ENCODE peak calls at places on chromosomes 5 and 9, in ten cellular contexts. U, E, X, O, S, T, N, C, F and D are unnamed samples.

GRCh38 chr9:20853866-20854265 is 169.8 kb downstream of the FOCAD start:
- DNase-seq in E (no peak), U (no peak), T (no peak), N (no peak), O (no peak), F (no peak), S (no peak), C (no peak), X (no peak), D (no peak)

GRCh38 chr5:93581738-93582414 is 857 bp upstream of the NR2F1-AS1 start:
- DNase-seq in N (no peak), U (peak), O (no peak), T (peak), F (no peak), E (no peak), X (no peak), S (no peak), C (no peak), D (peak)

GRCh38 chr9:134211811-134212460 is 47.6 kb upstream of the RNU6ATAC start:
- DNase-seq in S (no peak), E (no peak), X (no peak), C (peak), U (no peak), N (peak), F (no peak), O (no peak), T (no peak), D (no peak)

GRCh38 chr5:66477591-66477990 is 118.6 kb upstream of the MAST4 start:
- DNase-seq in U (no peak), S (no peak), N (no peak), O (no peak), T (no peak), E (no peak), C (no peak), X (no peak), F (no peak), D (no peak)

GRCh38 chr5:100900796-100901731 is 2.0 kb downstream of the ST8SIA4 start:
- DNase-seq in O (peak), S (peak), F (peak), X (peak), E (peak), C (peak), T (peak), N (peak), U (peak), D (peak)

GRCh38 chr5:112475747-112476435 is 56.8 kb upstream of the EPB41L4A start:
- DNase-seq in F (no peak), O (no peak), N (no peak), S (no peak), T (no peak), C (no peak), E (no peak), U (no peak), X (peak), D (no peak)

GRCh38 chr5:51960617-51961115 is 577.4 kb downstream of the ISL1 start:
- DNase-seq in O (no peak), X (peak), S (no peak), C (no peak), N (no peak), T (peak), F (peak), E (no peak), U (peak), D (peak)

GRCh38 chr5:170429014-170429413 is 39.8 kb upstream of the KCNMB1 start:
- DNase-seq in N (no peak), U (peak), T (no peak), F (no peak), S (no peak), C (no peak), X (peak), O (no peak), E (no peak), D (peak)

GRCh38 chr9:20683351-20684034 is 566 bp upstream of the FOCAD start:
- DNase-seq in O (peak), T (peak), U (peak), C (peak), S (peak), N (peak), X (peak), E (peak), F (peak), D (peak)

GRCh38 chr5:109830955-109831502 is 141.3 kb downstream of the MAN2A1 start:
- DNase-seq in T (peak), O (no peak), S (no peak), F (no peak), C (no peak), U (no peak), X (peak), N (no peak), E (no peak), D (no peak)

GRCh38 chr5:134967607-134968006 is at the start of gene CATSPER3:
- DNase-seq in X (no peak), S (no peak), O (no peak), E (no peak), U (no peak), N (no peak), T (no peak), C (no peak), F (no peak), D (no peak)

GRCh38 chr5:175694371-175695160 is 36.7 kb downstream of the HRH2 start:
- DNase-seq in N (no peak), C (no peak), X (no peak), F (peak), U (no peak), O (no peak), S (no peak), T (no peak), E (no peak), D (no peak)
- TF ChIP-seq CTCF in N (no peak), C (no peak), X (no peak), F (no peak), U (no peak), O (no peak), S (no peak), T (no peak), E (no peak), D (no peak)

DNA sequence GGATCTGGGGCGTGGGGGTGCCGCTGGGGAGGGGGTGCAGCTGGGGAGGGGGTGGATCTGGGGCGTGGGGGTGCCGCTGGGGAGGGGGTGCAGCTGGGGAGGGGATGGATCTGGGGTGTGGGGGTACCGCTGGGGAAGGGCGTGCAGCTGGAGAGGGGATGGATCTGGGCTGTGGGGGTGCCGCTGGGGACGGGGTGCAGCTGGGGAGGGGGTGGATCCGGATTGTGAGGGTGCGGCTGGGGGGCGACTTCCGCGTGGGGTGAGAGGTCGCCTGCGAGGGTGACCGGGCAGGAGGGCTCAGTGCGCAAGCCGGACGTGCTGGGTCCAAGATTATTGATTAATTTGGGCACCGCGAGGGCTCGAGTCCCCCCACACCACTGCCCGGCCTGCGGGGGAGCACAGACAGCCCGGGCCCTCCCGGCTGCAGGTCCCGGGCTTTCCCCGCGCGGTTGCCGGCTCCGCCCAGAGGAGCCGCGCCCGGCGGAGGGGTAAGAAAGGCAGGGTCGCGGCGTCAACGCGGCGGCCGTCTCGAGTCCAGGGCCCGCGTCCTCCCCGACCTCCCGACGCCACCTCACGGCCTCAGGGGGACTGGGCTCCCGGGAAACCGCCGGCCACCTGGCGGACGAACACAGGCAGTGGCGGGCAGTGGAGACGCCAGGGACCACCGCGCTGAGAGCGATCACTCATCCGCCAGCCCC is 572 bp upstream of the MRPL41 start:
- DNase-seq in X (peak), U (peak), C (peak), T (no peak), E (no peak), S (no peak), N (peak), F (peak), O (no peak), D (no peak)
- H3K4me3 ChIP-seq in X (peak), U (peak), C (peak), T (peak), E (peak), S (peak), N (peak), F (peak), O (peak), D (peak)

GRCh38 chr9:120863833-120864232 is 13.2 kb downstream of the PHF19 start:
- DNase-seq in U (no peak), T (no peak), S (no peak), N (no peak), E (no peak), C (no peak), X (no peak), O (no peak), F (no peak), D (no peak)
- TF ChIP-seq CTCF in U (no peak), T (no peak), S (no peak), N (no peak), E (no peak), C (no peak), X (no peak), O (no peak), F (no peak), D (no peak)

DNA sequence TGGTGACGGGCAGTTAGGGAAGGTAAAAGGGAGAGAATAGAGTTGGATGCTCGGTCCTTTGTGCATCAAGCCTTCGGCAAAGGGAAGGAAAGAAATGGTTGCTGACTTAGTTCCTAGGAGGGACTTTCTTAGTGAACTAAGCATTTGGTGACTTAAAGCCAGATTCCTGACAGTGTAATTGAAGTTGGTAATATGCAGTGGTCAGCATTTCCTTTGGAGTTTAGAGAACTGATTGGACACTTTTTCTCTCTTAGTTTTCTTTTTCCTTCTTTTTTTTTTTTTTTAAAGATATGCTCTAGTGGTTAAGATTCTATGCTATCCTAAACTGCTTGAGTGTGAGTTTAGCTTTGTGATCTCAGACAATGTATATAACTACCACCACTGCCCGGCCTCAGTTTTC is 2.3 kb downstream of the CLTA start:
- DNase-seq in S (no peak), N (no peak), X (no peak), E (no peak), T (no peak), F (no peak), U (no peak), C (no peak), O (no peak), D (peak)
- H3K4me3 ChIP-seq in S (peak), N (peak), X (no peak), E (peak), T (peak), F (no peak), U (peak), C (no peak), O (peak), D (peak)